ENCODE peak calls at places on chromosomes 1 and 21, in eight cellular contexts. One of them, this sample, is unnamed.

GRCh38 chr1:48080343-48081255 is 83.4 kb upstream of the TRABD2B start:
- DNase-seq in MM.1S: no peak
- DNase-seq in NCI-H2029: no peak
- DNase-seq in activated T-cell treated with anti-CD3 and anti-CD28 coated beads for 1 hour: no peak
- DNase-seq in NCI-H446 treated with DMSO at 0.1 percent for 48 hours: no peak
- DNase-seq in prostate gland: peak
- DNase-seq in GM12892: no peak
- DNase-seq in NCI-H510A treated with DMSO at 0.1 percent for 48 hours: no peak
- DNase-seq in this sample: no peak

GRCh38 chr1:243587823-243588560 is 262.1 kb downstream of the AKT3 start:
- DNase-seq in MM.1S: peak
- DNase-seq in NCI-H2029: no peak
- DNase-seq in activated T-cell treated with anti-CD3 and anti-CD28 coated beads for 1 hour: no peak
- DNase-seq in NCI-H446 treated with DMSO at 0.1 percent for 48 hours: no peak
- DNase-seq in prostate gland: no peak
- DNase-seq in GM12892: peak
- DNase-seq in NCI-H510A treated with DMSO at 0.1 percent for 48 hours: no peak
- DNase-seq in this sample: no peak

GRCh38 chr1:48207536-48208075 is 14.9 kb upstream of the SLC5A9 start:
- DNase-seq in MM.1S: no peak
- DNase-seq in NCI-H2029: no peak
- DNase-seq in activated T-cell treated with anti-CD3 and anti-CD28 coated beads for 1 hour: no peak
- DNase-seq in NCI-H446 treated with DMSO at 0.1 percent for 48 hours: no peak
- DNase-seq in prostate gland: no peak
- DNase-seq in GM12892: no peak
- DNase-seq in NCI-H510A treated with DMSO at 0.1 percent for 48 hours: no peak
- DNase-seq in this sample: no peak

GRCh38 chr1:63902844-63903589 is 129.2 kb downstream of the ROR1 start:
- DNase-seq in MM.1S: no peak
- DNase-seq in NCI-H2029: peak
- DNase-seq in activated T-cell treated with anti-CD3 and anti-CD28 coated beads for 1 hour: no peak
- DNase-seq in NCI-H446 treated with DMSO at 0.1 percent for 48 hours: peak
- DNase-seq in prostate gland: no peak
- DNase-seq in GM12892: no peak
- DNase-seq in NCI-H510A treated with DMSO at 0.1 percent for 48 hours: no peak
- DNase-seq in this sample: no peak

GRCh38 chr1:1004780-1005697 is 5.1 kb upstream of the HES4 start:
- DNase-seq in MM.1S: no peak
- DNase-seq in NCI-H2029: peak
- DNase-seq in activated T-cell treated with anti-CD3 and anti-CD28 coated beads for 1 hour: no peak
- DNase-seq in NCI-H446 treated with DMSO at 0.1 percent for 48 hours: no peak
- DNase-seq in prostate gland: no peak
- DNase-seq in GM12892: no peak
- DNase-seq in NCI-H510A treated with DMSO at 0.1 percent for 48 hours: no peak
- DNase-seq in this sample: peak

GRCh38 chr1:60989745-60990718 is 92.3 kb upstream of the NFIA start:
- DNase-seq in MM.1S: no peak
- DNase-seq in NCI-H2029: no peak
- DNase-seq in activated T-cell treated with anti-CD3 and anti-CD28 coated beads for 1 hour: no peak
- DNase-seq in NCI-H446 treated with DMSO at 0.1 percent for 48 hours: peak
- DNase-seq in prostate gland: no peak
- DNase-seq in GM12892: no peak
- DNase-seq in NCI-H510A treated with DMSO at 0.1 percent for 48 hours: no peak
- DNase-seq in this sample: peak

GRCh38 chr1:90133133-90133532 is 138.2 kb downstream of the ZNF326 start:
- DNase-seq in MM.1S: peak
- DNase-seq in NCI-H2029: peak
- DNase-seq in activated T-cell treated with anti-CD3 and anti-CD28 coated beads for 1 hour: no peak
- DNase-seq in NCI-H446 treated with DMSO at 0.1 percent for 48 hours: peak
- DNase-seq in prostate gland: no peak
- DNase-seq in GM12892: no peak
- DNase-seq in NCI-H510A treated with DMSO at 0.1 percent for 48 hours: peak
- DNase-seq in this sample: no peak

GRCh38 chr1:8040586-8040985 is 14.5 kb upstream of the ERRFI1 start:
- DNase-seq in MM.1S: no peak
- DNase-seq in NCI-H2029: peak
- DNase-seq in activated T-cell treated with anti-CD3 and anti-CD28 coated beads for 1 hour: no peak
- DNase-seq in NCI-H446 treated with DMSO at 0.1 percent for 48 hours: peak
- DNase-seq in prostate gland: peak
- DNase-seq in GM12892: no peak
- DNase-seq in NCI-H510A treated with DMSO at 0.1 percent for 48 hours: peak
- DNase-seq in this sample: peak

GRCh38 chr1:31802190-31803150 is 13.4 kb downstream of the SPOCD1 start:
- DNase-seq in MM.1S: no peak
- DNase-seq in NCI-H2029: no peak
- DNase-seq in activated T-cell treated with anti-CD3 and anti-CD28 coated beads for 1 hour: no peak
- DNase-seq in NCI-H446 treated with DMSO at 0.1 percent for 48 hours: no peak
- DNase-seq in prostate gland: no peak
- DNase-seq in GM12892: no peak
- DNase-seq in NCI-H510A treated with DMSO at 0.1 percent for 48 hours: no peak
- DNase-seq in this sample: no peak

GRCh38 chr1:15663925-15664324 is 20.2 kb upstream of the PLEKHM2 start:
- DNase-seq in MM.1S: no peak
- DNase-seq in NCI-H2029: no peak
- DNase-seq in activated T-cell treated with anti-CD3 and anti-CD28 coated beads for 1 hour: no peak
- DNase-seq in NCI-H446 treated with DMSO at 0.1 percent for 48 hours: no peak
- DNase-seq in prostate gland: no peak
- DNase-seq in GM12892: no peak
- DNase-seq in NCI-H510A treated with DMSO at 0.1 percent for 48 hours: no peak
- DNase-seq in this sample: no peak

GRCh38 chr1:81590171-81590570 is 210.6 kb upstream of the ADGRL2 start:
- DNase-seq in MM.1S: no peak
- DNase-seq in NCI-H2029: no peak
- DNase-seq in activated T-cell treated with anti-CD3 and anti-CD28 coated beads for 1 hour: no peak
- DNase-seq in NCI-H446 treated with DMSO at 0.1 percent for 48 hours: no peak
- DNase-seq in prostate gland: no peak
- DNase-seq in GM12892: no peak
- DNase-seq in NCI-H510A treated with DMSO at 0.1 percent for 48 hours: no peak
- DNase-seq in this sample: no peak

GRCh38 chr1:183139281-183139942 is 46.7 kb upstream of the LAMC2 start:
- DNase-seq in MM.1S: no peak
- DNase-seq in NCI-H2029: no peak
- DNase-seq in activated T-cell treated with anti-CD3 and anti-CD28 coated beads for 1 hour: no peak
- DNase-seq in NCI-H446 treated with DMSO at 0.1 percent for 48 hours: peak
- DNase-seq in prostate gland: no peak
- DNase-seq in GM12892: no peak
- DNase-seq in NCI-H510A treated with DMSO at 0.1 percent for 48 hours: no peak
- DNase-seq in this sample: no peak

GRCh38 chr1:90850181-90850924 is 133.3 kb upstream of the BARHL2 start:
- DNase-seq in MM.1S: no peak
- DNase-seq in NCI-H2029: peak
- DNase-seq in activated T-cell treated with anti-CD3 and anti-CD28 coated beads for 1 hour: no peak
- DNase-seq in NCI-H446 treated with DMSO at 0.1 percent for 48 hours: no peak
- DNase-seq in prostate gland: no peak
- DNase-seq in GM12892: no peak
- DNase-seq in NCI-H510A treated with DMSO at 0.1 percent for 48 hours: peak
- DNase-seq in this sample: peak

GRCh38 chr21:45828580-45829565 is 152.7 kb upstream of the COL6A1 start:
- DNase-seq in MM.1S: no peak
- DNase-seq in NCI-H2029: no peak
- DNase-seq in activated T-cell treated with anti-CD3 and anti-CD28 coated beads for 1 hour: no peak
- DNase-seq in NCI-H446 treated with DMSO at 0.1 percent for 48 hours: no peak
- DNase-seq in prostate gland: no peak
- DNase-seq in GM12892: no peak
- DNase-seq in NCI-H510A treated with DMSO at 0.1 percent for 48 hours: no peak
- DNase-seq in this sample: no peak

GRCh38 chr1:1434131-1434811 is 1.2 kb upstream of the VWA1 start:
- DNase-seq in MM.1S: no peak
- DNase-seq in NCI-H2029: no peak
- DNase-seq in activated T-cell treated with anti-CD3 and anti-CD28 coated beads for 1 hour: no peak
- DNase-seq in NCI-H446 treated with DMSO at 0.1 percent for 48 hours: peak
- DNase-seq in prostate gland: peak
- DNase-seq in GM12892: peak
- DNase-seq in NCI-H510A treated with DMSO at 0.1 percent for 48 hours: peak
- DNase-seq in this sample: peak

GRCh38 chr1:241603626-241604337 is 36.4 kb downstream of the CHML start:
- DNase-seq in MM.1S: no peak
- DNase-seq in NCI-H2029: no peak
- DNase-seq in activated T-cell treated with anti-CD3 and anti-CD28 coated beads for 1 hour: no peak
- DNase-seq in NCI-H446 treated with DMSO at 0.1 percent for 48 hours: no peak
- DNase-seq in prostate gland: no peak
- DNase-seq in GM12892: no peak
- DNase-seq in NCI-H510A treated with DMSO at 0.1 percent for 48 hours: no peak
- DNase-seq in this sample: no peak

GRCh38 chr1:52157582-52157981 is 15.7 kb downstream of the ZFYVE9 start:
- DNase-seq in MM.1S: no peak
- DNase-seq in NCI-H2029: no peak
- DNase-seq in activated T-cell treated with anti-CD3 and anti-CD28 coated beads for 1 hour: no peak
- DNase-seq in NCI-H446 treated with DMSO at 0.1 percent for 48 hours: no peak
- DNase-seq in prostate gland: no peak
- DNase-seq in GM12892: no peak
- DNase-seq in NCI-H510A treated with DMSO at 0.1 percent for 48 hours: no peak
- DNase-seq in this sample: no peak

GRCh38 chr1:156581661-156582387 is 2.3 kb downstream of the TTC24 start:
- DNase-seq in MM.1S: no peak
- DNase-seq in NCI-H2029: no peak
- DNase-seq in activated T-cell treated with anti-CD3 and anti-CD28 coated beads for 1 hour: peak
- DNase-seq in NCI-H446 treated with DMSO at 0.1 percent for 48 hours: no peak
- DNase-seq in prostate gland: no peak
- DNase-seq in GM12892: peak
- DNase-seq in NCI-H510A treated with DMSO at 0.1 percent for 48 hours: no peak
- DNase-seq in this sample: no peak

GRCh38 chr1:231410041-231410591 is 12.0 kb downstream of the EGLN1 start:
- DNase-seq in MM.1S: no peak
- DNase-seq in NCI-H2029: no peak
- DNase-seq in activated T-cell treated with anti-CD3 and anti-CD28 coated beads for 1 hour: no peak
- DNase-seq in NCI-H446 treated with DMSO at 0.1 percent for 48 hours: peak
- DNase-seq in prostate gland: no peak
- DNase-seq in GM12892: no peak
- DNase-seq in NCI-H510A treated with DMSO at 0.1 percent for 48 hours: no peak
- DNase-seq in this sample: no peak

GRCh38 chr1:74463301-74463988 is 49.0 kb downstream of the LRRC53 start:
- DNase-seq in MM.1S: no peak
- DNase-seq in NCI-H2029: no peak
- DNase-seq in activated T-cell treated with anti-CD3 and anti-CD28 coated beads for 1 hour: no peak
- DNase-seq in NCI-H446 treated with DMSO at 0.1 percent for 48 hours: peak
- DNase-seq in prostate gland: no peak
- DNase-seq in GM12892: no peak
- DNase-seq in NCI-H510A treated with DMSO at 0.1 percent for 48 hours: no peak
- DNase-seq in this sample: no peak

GRCh38 chr1:221837886-221838285 is 96.0 kb upstream of the DUSP10 start:
- DNase-seq in MM.1S: peak
- DNase-seq in NCI-H2029: no peak
- DNase-seq in activated T-cell treated with anti-CD3 and anti-CD28 coated beads for 1 hour: no peak
- DNase-seq in NCI-H446 treated with DMSO at 0.1 percent for 48 hours: no peak
- DNase-seq in prostate gland: no peak
- DNase-seq in GM12892: peak
- DNase-seq in NCI-H510A treated with DMSO at 0.1 percent for 48 hours: no peak
- DNase-seq in this sample: no peak

GRCh38 chr1:50080904-50081586 is 27.7 kb upstream of the ELAVL4 start:
- DNase-seq in MM.1S: peak
- DNase-seq in NCI-H2029: peak
- DNase-seq in activated T-cell treated with anti-CD3 and anti-CD28 coated beads for 1 hour: no peak
- DNase-seq in NCI-H446 treated with DMSO at 0.1 percent for 48 hours: peak
- DNase-seq in prostate gland: no peak
- DNase-seq in GM12892: no peak
- DNase-seq in NCI-H510A treated with DMSO at 0.1 percent for 48 hours: peak
- DNase-seq in this sample: no peak

GRCh38 chr1:77036560-77036959 is 169.3 kb downstream of the ST6GALNAC5 start:
- DNase-seq in MM.1S: peak
- DNase-seq in NCI-H2029: no peak
- DNase-seq in activated T-cell treated with anti-CD3 and anti-CD28 coated beads for 1 hour: no peak
- DNase-seq in NCI-H446 treated with DMSO at 0.1 percent for 48 hours: no peak
- DNase-seq in prostate gland: no peak
- DNase-seq in GM12892: no peak
- DNase-seq in NCI-H510A treated with DMSO at 0.1 percent for 48 hours: no peak
- DNase-seq in this sample: no peak

GRCh38 chr1:213820362-213821149 is 167.2 kb upstream of the PROX1 start:
- DNase-seq in MM.1S: no peak
- DNase-seq in NCI-H2029: peak
- DNase-seq in activated T-cell treated with anti-CD3 and anti-CD28 coated beads for 1 hour: no peak
- DNase-seq in NCI-H446 treated with DMSO at 0.1 percent for 48 hours: peak
- DNase-seq in prostate gland: no peak
- DNase-seq in GM12892: no peak
- DNase-seq in NCI-H510A treated with DMSO at 0.1 percent for 48 hours: peak
- DNase-seq in this sample: no peak

GRCh38 chr1:109786531-109787021 is 22.9 kb upstream of the EPS8L3 start:
- DNase-seq in MM.1S: no peak
- DNase-seq in NCI-H2029: peak
- DNase-seq in activated T-cell treated with anti-CD3 and anti-CD28 coated beads for 1 hour: no peak
- DNase-seq in NCI-H446 treated with DMSO at 0.1 percent for 48 hours: no peak
- DNase-seq in prostate gland: no peak
- DNase-seq in GM12892: no peak
- DNase-seq in NCI-H510A treated with DMSO at 0.1 percent for 48 hours: peak
- DNase-seq in this sample: peak